ENCODE peak calls at places on chromosomes 2 and 18, in ten cellular contexts. One of them, this sample, is unnamed.

GRCh38 chr2:132881540-132881939 is 211.5 kb upstream of the LYPD1 start:
- DNase-seq in HCT116: no peak
- DNase-seq in astrocyte: no peak
- DNase-seq in left lung: no peak
- DNase-seq in HL-60: no peak
- DNase-seq in IMR-90: no peak
- DNase-seq in right cardiac atrium: no peak
- DNase-seq in kidney: no peak
- DNase-seq in body of pancreas: no peak
- DNase-seq in CD8-positive, alpha-beta memory T cell: no peak
- DNase-seq in this sample: no peak

GRCh38 chr2:63950414-63950813 is 68.8 kb downstream of the VPS54 start:
- DNase-seq in astrocyte: peak; percentile 0
- DNase-seq in CD8-positive, alpha-beta memory T cell: no peak
- DNase-seq in kidney: no peak
- DNase-seq in IMR-90: no peak
- DNase-seq in body of pancreas: no peak
- DNase-seq in right cardiac atrium: no peak
- DNase-seq in HCT116: no peak
- DNase-seq in left lung: no peak
- DNase-seq in HL-60: no peak
- DNase-seq in this sample: no peak

GRCh38 chr2:90069290-90069894 is 1377.9 kb downstream of the RPIA start:
- DNase-seq in IMR-90: no peak
- DNase-seq in body of pancreas: peak; percentile 11
- DNase-seq in right cardiac atrium: peak; percentile 66
- DNase-seq in HCT116: no peak
- DNase-seq in kidney: peak; percentile 55
- DNase-seq in left lung: no peak
- DNase-seq in CD8-positive, alpha-beta memory T cell: no peak
- DNase-seq in HL-60: peak; percentile 31
- DNase-seq in astrocyte: no peak
- DNase-seq in this sample: peak; percentile 39

GRCh38 chr18:72376256-72376655 is 167.9 kb downstream of the CBLN2 start:
- DNase-seq in HL-60: no peak
- DNase-seq in left lung: no peak
- DNase-seq in right cardiac atrium: no peak
- DNase-seq in kidney: no peak
- DNase-seq in HCT116: no peak
- DNase-seq in body of pancreas: no peak
- DNase-seq in CD8-positive, alpha-beta memory T cell: no peak
- DNase-seq in IMR-90: no peak
- DNase-seq in astrocyte: no peak
- DNase-seq in this sample: peak; percentile 33

GRCh38 chr2:51516667-51517066 is 484.7 kb upstream of the NRXN1 start:
- DNase-seq in kidney: no peak
- DNase-seq in HCT116: no peak
- DNase-seq in astrocyte: no peak
- DNase-seq in IMR-90: peak; percentile 74
- DNase-seq in right cardiac atrium: no peak
- DNase-seq in HL-60: no peak
- DNase-seq in body of pancreas: no peak
- DNase-seq in CD8-positive, alpha-beta memory T cell: no peak
- DNase-seq in left lung: no peak
- DNase-seq in this sample: no peak

GRCh38 chr2:183522441-183522840 is 398.2 kb downstream of the NUP35 start:
- DNase-seq in body of pancreas: no peak
- DNase-seq in kidney: no peak
- DNase-seq in astrocyte: peak; percentile 43
- DNase-seq in HCT116: no peak
- DNase-seq in CD8-positive, alpha-beta memory T cell: no peak
- DNase-seq in right cardiac atrium: no peak
- DNase-seq in left lung: no peak
- DNase-seq in HL-60: no peak
- DNase-seq in IMR-90: no peak
- DNase-seq in this sample: no peak

GRCh38 chr2:218517434-218518206 is 50.5 kb downstream of the USP37 start:
- DNase-seq in kidney: no peak
- DNase-seq in HCT116: no peak
- DNase-seq in CD8-positive, alpha-beta memory T cell: no peak
- DNase-seq in right cardiac atrium: no peak
- DNase-seq in left lung: no peak
- DNase-seq in HL-60: no peak
- DNase-seq in body of pancreas: no peak
- DNase-seq in astrocyte: no peak
- DNase-seq in IMR-90: no peak
- DNase-seq in this sample: no peak

GRCh38 chr18:56982756-56983155 is 164.1 kb upstream of the BOD1L2 start:
- DNase-seq in IMR-90: no peak
- DNase-seq in right cardiac atrium: no peak
- DNase-seq in HL-60: peak; percentile 33
- DNase-seq in CD8-positive, alpha-beta memory T cell: no peak
- DNase-seq in HCT116: no peak
- DNase-seq in astrocyte: no peak
- DNase-seq in left lung: no peak
- DNase-seq in kidney: no peak
- DNase-seq in body of pancreas: no peak
- DNase-seq in this sample: peak; percentile 4

GRCh38 chr2:127639111-127639474 is 6.9 kb upstream of the GPR17 start:
- DNase-seq in HCT116: no peak
- DNase-seq in IMR-90: no peak
- DNase-seq in right cardiac atrium: peak; percentile 43
- DNase-seq in astrocyte: no peak
- DNase-seq in CD8-positive, alpha-beta memory T cell: no peak
- DNase-seq in HL-60: no peak
- DNase-seq in body of pancreas: no peak
- DNase-seq in kidney: no peak
- DNase-seq in left lung: no peak
- DNase-seq in this sample: no peak

GRCh38 chr18:55479656-55480420 is 108.2 kb downstream of the TCF4 start:
- DNase-seq in CD8-positive, alpha-beta memory T cell: no peak
- DNase-seq in kidney: no peak
- DNase-seq in HL-60: no peak
- DNase-seq in left lung: no peak
- DNase-seq in astrocyte: peak; percentile 36
- DNase-seq in IMR-90: no peak
- DNase-seq in HCT116: no peak
- DNase-seq in right cardiac atrium: no peak
- DNase-seq in body of pancreas: no peak
- DNase-seq in this sample: peak; percentile 17
- H3K27ac ChIP-seq in CD8-positive, alpha-beta memory T cell: no peak overlapping the region
- H3K27ac ChIP-seq in kidney: no peak overlapping the region
- H3K27ac ChIP-seq in HL-60: no peak overlapping the region
- H3K27ac ChIP-seq in left lung: peak overlapping the region; percentile 62
- H3K27ac ChIP-seq in astrocyte: no peak overlapping the region
- H3K27ac ChIP-seq in IMR-90: no peak overlapping the region
- H3K27ac ChIP-seq in HCT116: no peak overlapping the region
- H3K27ac ChIP-seq in right cardiac atrium: peak overlapping the region; percentile 57
- H3K27ac ChIP-seq in body of pancreas: no peak overlapping the region
- H3K27ac ChIP-seq in this sample: peak overlapping the region; percentile 19

GRCh38 chr18:22627506-22627905 is 209.8 kb upstream of the CTAGE1 start:
- DNase-seq in right cardiac atrium: no peak
- DNase-seq in HCT116: no peak
- DNase-seq in body of pancreas: no peak
- DNase-seq in astrocyte: no peak
- DNase-seq in HL-60: no peak
- DNase-seq in IMR-90: no peak
- DNase-seq in CD8-positive, alpha-beta memory T cell: no peak
- DNase-seq in kidney: no peak
- DNase-seq in left lung: no peak
- DNase-seq in this sample: no peak

GRCh38 chr18:22632191-22632590 is 214.5 kb upstream of the CTAGE1 start:
- DNase-seq in kidney: no peak
- DNase-seq in right cardiac atrium: no peak
- DNase-seq in HL-60: no peak
- DNase-seq in CD8-positive, alpha-beta memory T cell: no peak
- DNase-seq in HCT116: no peak
- DNase-seq in left lung: no peak
- DNase-seq in astrocyte: peak; percentile 78
- DNase-seq in IMR-90: peak; percentile 20
- DNase-seq in body of pancreas: no peak
- DNase-seq in this sample: no peak

GRCh38 chr18:22634464-22634863 is 216.7 kb upstream of the CTAGE1 start:
- DNase-seq in astrocyte: no peak
- DNase-seq in IMR-90: no peak
- DNase-seq in left lung: no peak
- DNase-seq in HCT116: no peak
- DNase-seq in CD8-positive, alpha-beta memory T cell: no peak
- DNase-seq in right cardiac atrium: no peak
- DNase-seq in kidney: no peak
- DNase-seq in HL-60: no peak
- DNase-seq in body of pancreas: no peak
- DNase-seq in this sample: no peak

GRCh38 chr18:22628795-22629194 is 211.1 kb upstream of the CTAGE1 start:
- DNase-seq in left lung: no peak
- DNase-seq in body of pancreas: no peak
- DNase-seq in astrocyte: no peak
- DNase-seq in kidney: no peak
- DNase-seq in HL-60: no peak
- DNase-seq in right cardiac atrium: no peak
- DNase-seq in CD8-positive, alpha-beta memory T cell: no peak
- DNase-seq in HCT116: no peak
- DNase-seq in IMR-90: no peak
- DNase-seq in this sample: no peak

DNA sequence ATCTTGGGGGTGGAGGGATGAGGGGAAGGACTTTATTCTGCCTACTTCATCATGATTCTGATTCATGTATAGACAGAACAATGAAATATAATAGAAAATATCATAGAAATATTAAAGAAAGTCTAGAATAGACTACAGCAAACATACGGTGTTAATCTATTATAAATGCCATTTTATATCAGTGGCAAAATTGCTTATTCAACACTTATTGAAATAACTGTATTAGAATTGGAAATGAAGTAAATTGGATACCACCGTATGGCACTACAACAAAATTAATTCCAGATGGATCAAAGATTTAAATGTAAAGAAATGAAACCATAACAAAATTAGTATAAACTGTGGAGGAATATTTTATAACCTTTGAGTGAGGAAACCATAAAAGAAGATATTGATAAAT is 213.3 kb upstream of the CTAGE1 start:
- DNase-seq in HCT116: no peak
- DNase-seq in HL-60: no peak
- DNase-seq in IMR-90: no peak
- DNase-seq in astrocyte: no peak
- DNase-seq in body of pancreas: no peak
- DNase-seq in right cardiac atrium: no peak
- DNase-seq in left lung: no peak
- DNase-seq in kidney: no peak
- DNase-seq in CD8-positive, alpha-beta memory T cell: no peak
- DNase-seq in this sample: no peak
- H3K4me3 ChIP-seq in HCT116: no peak overlapping the region
- H3K4me3 ChIP-seq in HL-60: no peak overlapping the region
- H3K4me3 ChIP-seq in IMR-90: no peak overlapping the region
- H3K4me3 ChIP-seq in astrocyte: no peak overlapping the region
- H3K4me3 ChIP-seq in body of pancreas: no peak overlapping the region
- H3K4me3 ChIP-seq in right cardiac atrium: no peak overlapping the region
- H3K4me3 ChIP-seq in left lung: no peak overlapping the region
- H3K4me3 ChIP-seq in kidney: no peak overlapping the region
- H3K4me3 ChIP-seq in CD8-positive, alpha-beta memory T cell: no peak overlapping the region
- H3K4me3 ChIP-seq in this sample: no peak overlapping the region

GRCh38 chr2:129894616-129895015 is 84.8 kb upstream of the RAB6C start:
- DNase-seq in HL-60: no peak
- DNase-seq in CD8-positive, alpha-beta memory T cell: no peak
- DNase-seq in IMR-90: no peak
- DNase-seq in right cardiac atrium: no peak
- DNase-seq in HCT116: no peak
- DNase-seq in astrocyte: no peak
- DNase-seq in body of pancreas: no peak
- DNase-seq in left lung: no peak
- DNase-seq in kidney: peak; percentile 13
- DNase-seq in this sample: no peak

GRCh38 chr2:129896226-129897100 is 83.0 kb upstream of the RAB6C start:
- DNase-seq in HL-60: no peak
- DNase-seq in HCT116: no peak
- DNase-seq in astrocyte: no peak
- DNase-seq in right cardiac atrium: no peak
- DNase-seq in body of pancreas: no peak
- DNase-seq in CD8-positive, alpha-beta memory T cell: no peak
- DNase-seq in IMR-90: no peak
- DNase-seq in kidney: peak; percentile 32
- DNase-seq in left lung: no peak
- DNase-seq in this sample: no peak

GRCh38 chr2:129893244-129893643 is 86.2 kb upstream of the RAB6C start:
- DNase-seq in HCT116: no peak
- DNase-seq in astrocyte: no peak
- DNase-seq in left lung: no peak
- DNase-seq in IMR-90: no peak
- DNase-seq in kidney: no peak
- DNase-seq in body of pancreas: no peak
- DNase-seq in HL-60: no peak
- DNase-seq in CD8-positive, alpha-beta memory T cell: no peak
- DNase-seq in right cardiac atrium: no peak
- DNase-seq in this sample: no peak

GRCh38 chr2:129895061-129895460 is 84.4 kb upstream of the RAB6C start:
- DNase-seq in IMR-90: no peak
- DNase-seq in HL-60: no peak
- DNase-seq in kidney: peak; percentile 40
- DNase-seq in HCT116: no peak
- DNase-seq in CD8-positive, alpha-beta memory T cell: no peak
- DNase-seq in left lung: no peak
- DNase-seq in body of pancreas: no peak
- DNase-seq in right cardiac atrium: no peak
- DNase-seq in astrocyte: no peak
- DNase-seq in this sample: no peak

GRCh38 chr2:129895526-129896082 is 83.9 kb upstream of the RAB6C start:
- DNase-seq in kidney: peak; percentile 36
- DNase-seq in HCT116: no peak
- DNase-seq in HL-60: no peak
- DNase-seq in astrocyte: no peak
- DNase-seq in body of pancreas: no peak
- DNase-seq in CD8-positive, alpha-beta memory T cell: no peak
- DNase-seq in right cardiac atrium: no peak
- DNase-seq in IMR-90: no peak
- DNase-seq in left lung: no peak
- DNase-seq in this sample: no peak
- H3K27ac ChIP-seq in kidney: no peak overlapping the region
- H3K27ac ChIP-seq in HCT116: no peak overlapping the region
- H3K27ac ChIP-seq in HL-60: no peak overlapping the region
- H3K27ac ChIP-seq in astrocyte: no peak overlapping the region
- H3K27ac ChIP-seq in body of pancreas: no peak overlapping the region
- H3K27ac ChIP-seq in CD8-positive, alpha-beta memory T cell: no peak overlapping the region
- H3K27ac ChIP-seq in right cardiac atrium: no peak overlapping the region
- H3K27ac ChIP-seq in IMR-90: no peak overlapping the region
- H3K27ac ChIP-seq in left lung: no peak overlapping the region
- H3K27ac ChIP-seq in this sample: no peak overlapping the region

DNA sequence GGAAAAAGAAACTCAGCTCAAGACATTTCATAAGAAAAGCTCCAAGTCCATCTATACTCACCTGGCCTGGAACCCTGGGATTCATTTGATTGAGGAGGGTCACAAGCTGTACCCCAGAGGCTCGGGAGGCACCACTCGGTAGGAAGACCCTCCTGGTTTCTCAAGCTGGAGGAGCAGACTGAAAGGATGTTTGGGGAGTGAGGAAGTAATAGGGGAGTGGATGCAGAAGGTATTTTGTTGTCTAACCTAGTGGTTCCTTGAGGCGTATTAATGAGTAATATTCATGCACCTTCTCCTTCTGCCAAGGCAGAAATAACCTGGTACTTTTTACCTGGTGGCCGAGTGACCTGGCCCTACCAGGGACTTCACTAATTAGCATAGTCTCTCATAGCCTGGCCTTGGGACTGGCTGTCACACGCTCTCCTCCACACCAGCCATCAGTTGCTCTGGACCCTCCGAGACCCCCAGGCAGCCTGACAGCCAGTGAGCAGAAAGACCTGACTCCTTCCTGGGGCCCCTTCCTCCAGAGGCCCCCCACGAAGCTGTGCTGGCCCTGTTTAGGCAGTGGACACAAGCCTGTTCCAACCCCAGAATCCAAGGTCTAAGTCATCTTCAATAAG is 161.4 kb downstream of the BCL2 start:
- DNase-seq in HL-60: no peak
- DNase-seq in HCT116: no peak
- DNase-seq in kidney: no peak
- DNase-seq in body of pancreas: no peak
- DNase-seq in CD8-positive, alpha-beta memory T cell: no peak
- DNase-seq in left lung: no peak
- DNase-seq in astrocyte: no peak
- DNase-seq in right cardiac atrium: no peak
- DNase-seq in IMR-90: no peak
- DNase-seq in this sample: no peak
- H3K4me3 ChIP-seq in HL-60: no peak overlapping the region
- H3K4me3 ChIP-seq in HCT116: no peak overlapping the region
- H3K4me3 ChIP-seq in kidney: no peak overlapping the region
- H3K4me3 ChIP-seq in body of pancreas: no peak overlapping the region
- H3K4me3 ChIP-seq in CD8-positive, alpha-beta memory T cell: peak overlapping the region; percentile 69
- H3K4me3 ChIP-seq in left lung: no peak overlapping the region
- H3K4me3 ChIP-seq in astrocyte: no peak overlapping the region
- H3K4me3 ChIP-seq in right cardiac atrium: no peak overlapping the region
- H3K4me3 ChIP-seq in IMR-90: no peak overlapping the region
- H3K4me3 ChIP-seq in this sample: no peak overlapping the region